ENCODE peak calls at places on chromosomes 2 and 18, in six cellular contexts. One of them, this sample, is unnamed.

GRCh38 chr2:169891593-169892298 is 64.5 kb downstream of the UBR3 start:
- DNase-seq in HepG2: peak; percentile 39
- DNase-seq in H1: no peak
- DNase-seq in GM12878: no peak
- DNase-seq in GM12891: no peak
- DNase-seq in K562: no peak
- DNase-seq in this sample: no peak

GRCh38 chr18:74331404-74331803 is 15.8 kb downstream of the C18orf63 start:
- DNase-seq in GM12891: no peak
- DNase-seq in GM12878: no peak
- DNase-seq in K562: peak; percentile 6
- DNase-seq in HepG2: peak; percentile 43
- DNase-seq in H1: no peak
- DNase-seq in this sample: no peak

GRCh38 chr18:59547691-59548182 is 149.5 kb downstream of the CCBE1 start:
- DNase-seq in H1: no peak
- DNase-seq in GM12891: no peak
- DNase-seq in K562: no peak
- DNase-seq in HepG2: no peak
- DNase-seq in GM12878: no peak
- DNase-seq in this sample: no peak

GRCh38 chr2:67984600-67984999 is 78.2 kb downstream of the C1D start:
- DNase-seq in GM12878: no peak
- DNase-seq in HepG2: no peak
- DNase-seq in K562: no peak
- DNase-seq in H1: no peak
- DNase-seq in GM12891: no peak
- DNase-seq in this sample: no peak

GRCh38 chr2:62844311-62845090 is 139.0 kb downstream of the EHBP1 start:
- DNase-seq in GM12891: no peak
- DNase-seq in HepG2: no peak
- DNase-seq in GM12878: no peak
- DNase-seq in H1: no peak
- DNase-seq in K562: no peak
- DNase-seq in this sample: no peak

GRCh38 chr2:41886757-41887156 is 161.1 kb upstream of the PKDCC start:
- DNase-seq in HepG2: peak; percentile 52
- DNase-seq in K562: no peak
- DNase-seq in GM12878: no peak
- DNase-seq in H1: no peak
- DNase-seq in GM12891: no peak
- DNase-seq in this sample: no peak

GRCh38 chr2:129331638-129332037 is 647.8 kb upstream of the RAB6C start:
- DNase-seq in K562: no peak
- DNase-seq in HepG2: no peak
- DNase-seq in GM12878: no peak
- DNase-seq in H1: peak; percentile 53
- DNase-seq in GM12891: no peak
- DNase-seq in this sample: no peak

GRCh38 chr2:237299897-237300296 is 114.1 kb downstream of the COL6A3 start:
- DNase-seq in K562: no peak
- DNase-seq in HepG2: no peak
- DNase-seq in GM12878: no peak
- DNase-seq in H1: no peak
- DNase-seq in GM12891: no peak
- DNase-seq in this sample: no peak

GRCh38 chr2:70516596-70516995 is 37.0 kb downstream of the TGFA start:
- DNase-seq in GM12891: peak; percentile 51
- DNase-seq in HepG2: no peak
- DNase-seq in H1: no peak
- DNase-seq in K562: no peak
- DNase-seq in GM12878: peak; percentile 24
- DNase-seq in this sample: peak; percentile 49

GRCh38 chr2:182426082-182426914 is 538 bp downstream of the PDE1A start:
- DNase-seq in H1: no peak
- DNase-seq in HepG2: no peak
- DNase-seq in GM12878: no peak
- DNase-seq in K562: no peak
- DNase-seq in GM12891: no peak
- DNase-seq in this sample: no peak

GRCh38 chr18:23357992-23358594 is 95.0 kb upstream of the RIOK3 start:
- DNase-seq in GM12878: no peak
- DNase-seq in GM12891: no peak
- DNase-seq in HepG2: no peak
- DNase-seq in K562: no peak
- DNase-seq in H1: no peak
- DNase-seq in this sample: no peak

GRCh38 chr2:104872034-104872865 is 18.3 kb downstream of the POU3F3 start:
- DNase-seq in H1: peak; percentile 81
- DNase-seq in HepG2: no peak
- DNase-seq in GM12878: no peak
- DNase-seq in K562: no peak
- DNase-seq in GM12891: no peak
- DNase-seq in this sample: no peak

GRCh38 chr2:65403529-65403915 is 28.9 kb downstream of the SPRED2 start:
- DNase-seq in K562: no peak
- DNase-seq in H1: no peak
- DNase-seq in GM12878: no peak
- DNase-seq in HepG2: no peak
- DNase-seq in GM12891: no peak
- DNase-seq in this sample: no peak

GRCh38 chr2:203451011-203451410 is 84.1 kb downstream of the RAPH1 start:
- DNase-seq in GM12878: no peak
- DNase-seq in GM12891: no peak
- DNase-seq in HepG2: no peak
- DNase-seq in H1: no peak
- DNase-seq in K562: no peak
- DNase-seq in this sample: no peak
- TF ChIP-seq POLR2AphosphoS5 in GM12878: no peak
- TF ChIP-seq POLR2AphosphoS5 in GM12891: no peak
- TF ChIP-seq POLR2AphosphoS5 in HepG2: no peak
- TF ChIP-seq POLR2AphosphoS5 in H1: no peak
- TF ChIP-seq POLR2AphosphoS5 in K562: no peak
- TF ChIP-seq POLR2AphosphoS5 in this sample: no peak

GRCh38 chr2:126661702-126662465 is 5.9 kb downstream of the GYPC start:
- DNase-seq in GM12878: no peak
- DNase-seq in H1: no peak
- DNase-seq in GM12891: no peak
- DNase-seq in K562: no peak
- DNase-seq in HepG2: no peak
- DNase-seq in this sample: no peak
- TF ChIP-seq POLR2A in GM12878: no peak
- TF ChIP-seq POLR2A in H1: no peak
- TF ChIP-seq POLR2A in GM12891: no peak
- TF ChIP-seq POLR2A in K562: no peak
- TF ChIP-seq POLR2A in HepG2: no peak
- TF ChIP-seq POLR2A in this sample: no peak

GRCh38 chr2:40199758-40200157 is 252.1 kb downstream of the SLC8A1 start:
- DNase-seq in K562: no peak
- DNase-seq in GM12878: no peak
- DNase-seq in GM12891: no peak
- DNase-seq in H1: no peak
- DNase-seq in HepG2: no peak
- DNase-seq in this sample: no peak

GRCh38 chr2:40202798-40203400 is 249.0 kb downstream of the SLC8A1 start:
- DNase-seq in GM12878: no peak
- DNase-seq in HepG2: no peak
- DNase-seq in GM12891: no peak
- DNase-seq in K562: no peak
- DNase-seq in H1: no peak
- DNase-seq in this sample: no peak

GRCh38 chr2:40197121-40197520 is 254.8 kb downstream of the SLC8A1 start:
- DNase-seq in GM12891: no peak
- DNase-seq in GM12878: no peak
- DNase-seq in H1: no peak
- DNase-seq in K562: no peak
- DNase-seq in HepG2: no peak
- DNase-seq in this sample: no peak

GRCh38 chr2:40201425-40201824 is 250.5 kb downstream of the SLC8A1 start:
- DNase-seq in GM12891: no peak
- DNase-seq in GM12878: no peak
- DNase-seq in H1: no peak
- DNase-seq in K562: no peak
- DNase-seq in HepG2: no peak
- DNase-seq in this sample: no peak

GRCh38 chr2:40200516-40200915 is 251.4 kb downstream of the SLC8A1 start:
- DNase-seq in GM12891: no peak
- DNase-seq in HepG2: no peak
- DNase-seq in K562: no peak
- DNase-seq in GM12878: no peak
- DNase-seq in H1: no peak
- DNase-seq in this sample: no peak
- TF ChIP-seq TAF1 in GM12891: no peak
- TF ChIP-seq TAF1 in HepG2: no peak
- TF ChIP-seq TAF1 in K562: no peak
- TF ChIP-seq TAF1 in GM12878: no peak
- TF ChIP-seq TAF1 in H1: no peak
- TF ChIP-seq TAF1 in this sample: no peak

DNA sequence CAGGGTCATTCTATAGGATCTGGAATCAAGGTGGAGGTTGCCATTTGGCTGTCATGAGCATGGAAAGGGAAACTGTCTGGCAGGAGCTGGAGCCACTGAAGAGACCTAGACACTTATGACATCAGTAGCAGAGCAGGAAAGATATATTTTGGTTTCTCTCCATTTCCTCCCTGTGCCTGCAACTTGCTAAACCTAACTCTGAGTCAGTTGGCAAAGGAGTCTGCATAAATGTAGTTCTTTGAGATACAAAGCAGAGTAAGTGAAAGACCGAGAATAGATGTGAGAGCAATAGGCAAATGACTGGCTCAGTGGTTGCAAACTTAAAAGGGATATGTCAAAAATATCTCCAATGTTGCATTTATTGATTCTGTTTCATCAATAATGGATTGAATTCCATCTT is 757.7 kb downstream of the KCNJ3 start:
- DNase-seq in GM12891: no peak
- DNase-seq in HepG2: no peak
- DNase-seq in K562: no peak
- DNase-seq in GM12878: no peak
- DNase-seq in H1: no peak
- DNase-seq in this sample: no peak
- TF ChIP-seq POLR2AphosphoS5 in GM12891: no peak
- TF ChIP-seq POLR2AphosphoS5 in HepG2: no peak
- TF ChIP-seq POLR2AphosphoS5 in K562: no peak
- TF ChIP-seq POLR2AphosphoS5 in GM12878: no peak
- TF ChIP-seq POLR2AphosphoS5 in H1: no peak
- TF ChIP-seq POLR2AphosphoS5 in this sample: no peak